ENCODE peak calls at places on chromosomes 2 and 18, in four cellular contexts. Y is NCI-H69, R is psoas muscle, T is ecto neural progenitor cell. V is an unnamed sample.

GRCh38 chr2:46814160-46814559 is 101.4 kb downstream of the MCFD2 start:
- DNase-seq in Y (no peak), R (peak; percentile 74), T (no peak), V (no peak)

GRCh38 chr2:47249427-47249826 is 94.3 kb upstream of the STPG4 start:
- DNase-seq in Y (peak; percentile 28), R (no peak), T (no peak), V (no peak)

GRCh38 chr2:61878756-61879155 is 9.7 kb downstream of the CCT4 start:
- DNase-seq in Y (no peak), R (no peak), T (no peak), V (no peak)

GRCh38 chr2:207253946-207254345 is 88.2 kb upstream of the KLF7 start:
- DNase-seq in Y (no peak), R (no peak), T (no peak), V (no peak)

GRCh38 chr18:47248610-47249343 is 2.7 kb downstream of the SKOR2 start:
- DNase-seq in Y (no peak), R (no peak), T (peak; percentile 52), V (peak; percentile 66)

GRCh38 chr2:45177870-45178269 is 168.6 kb upstream of the SIX2 start:
- DNase-seq in Y (no peak), R (no peak), T (no peak), V (no peak)

GRCh38 chr2:129862668-129863067 is 116.8 kb upstream of the RAB6C start:
- DNase-seq in Y (no peak), R (no peak), T (no peak), V (no peak)

GRCh38 chr18:35143615-35144596 is 96.9 kb upstream of the ZNF397 start:
- DNase-seq in Y (peak; percentile 100), R (peak; percentile 65), T (peak; percentile 59), V (peak; percentile 64)

GRCh38 chr2:196170202-196170680 is 1.1 kb downstream of the STK17B start:
- DNase-seq in Y (peak; percentile 65), R (no peak), T (no peak), V (no peak)

V was measured in H9.